ENCODE peak calls at places on chromosomes 16 and 17, in seven cellular contexts. W is EL; T is left cardiac atrium; Z is activated CD4-positive, alpha-beta T cell treated with anti-CD3 and anti-CD28 coated beads for 48 hours; Q is foreskin melanocyte; N is stimulated activated CD8-positive, alpha-beta memory T cell treated with anti-CD3 and anti-CD28 coated beads, Interleukin-15, amount 100 ng/mL, for 4 hours; R is epithelial cell of proximal tubule. V is an unnamed sample.

GRCh38 chr17:6462692-6463091 is 18.4 kb downstream of the PIMREG start:
- DNase-seq in T (no peak), Z (no peak), N (no peak), W (no peak), Q (no peak), R (no peak), V (peak)

GRCh38 chr16:69564845-69565610 is 738 bp upstream of the NFAT5 start:
- DNase-seq in W (peak), Z (no peak), N (no peak), R (no peak), Q (no peak), T (no peak), V (no peak)

GRCh38 chr16:86966781-86967180 is 350.4 kb downstream of the C16orf95 start:
- DNase-seq in N (no peak), T (no peak), Z (no peak), Q (no peak), R (no peak), W (no peak), V (no peak)

GRCh38 chr16:25550647-25551046 is 141.1 kb upstream of the HS3ST4 start:
- DNase-seq in N (no peak), T (no peak), Z (no peak), R (no peak), Q (no peak), W (no peak), V (no peak)

GRCh38 chr16:66131156-66131807 is 235.2 kb upstream of the CDH5 start:
- DNase-seq in R (no peak), Z (no peak), Q (no peak), N (no peak), W (peak), T (no peak), V (no peak)

GRCh38 chr17:32875904-32876413 is 965 bp downstream of the MYO1D start:
- DNase-seq in N (no peak), T (no peak), Q (no peak), R (no peak), W (peak), Z (no peak), V (no peak)

GRCh38 chr17:42577140-42577531 is 393 bp downstream of the PSMC3IP start:
- DNase-seq in R (no peak), T (no peak), Z (peak), N (no peak), Q (no peak), W (no peak), V (no peak)

GRCh38 chr16:25257956-25258855 is 561 bp upstream of the ZKSCAN2 start:
- DNase-seq in T (peak), R (peak), Z (peak), W (peak), Q (peak), N (no peak), V (peak)

GRCh38 chr17:3911271-3912053 is 4.8 kb downstream of the P2RX1 start:
- DNase-seq in Z (peak), Q (no peak), W (no peak), R (no peak), T (peak), N (peak), V (peak)

GRCh38 chr16:3158014-3158497 is 23.2 kb downstream of the ZNF213 start:
- DNase-seq in R (no peak), N (no peak), Q (no peak), W (peak), T (no peak), Z (no peak), V (no peak)

GRCh38 chr16:4373356-4373908 is 1.8 kb downstream of the VASN start:
- DNase-seq in T (no peak), W (peak), Z (no peak), N (no peak), R (no peak), Q (no peak), V (no peak)

GRCh38 chr17:50219939-50220465 is 18.6 kb upstream of the COL1A1 start:
- DNase-seq in Z (no peak), N (no peak), R (no peak), W (peak), Q (no peak), T (no peak), V (no peak)

GRCh38 chr17:49849711-49850610 is 2.1 kb upstream of the TAC4 start:
- DNase-seq in T (no peak), Z (no peak), W (no peak), R (no peak), N (no peak), Q (no peak), V (no peak)

GRCh38 chr17:7836596-7837374 is 2.8 kb downstream of the KDM6B start:
- DNase-seq in Z (peak), T (peak), W (peak), R (no peak), N (no peak), Q (peak), V (peak)

GRCh38 chr16:82859638-82860037 is 232.9 kb downstream of the CDH13 start:
- DNase-seq in N (no peak), T (no peak), Q (no peak), W (no peak), Z (no peak), R (no peak), V (no peak)

GRCh38 chr17:45131616-45132301 is 556 bp downstream of the PLCD3 start:
- DNase-seq in R (no peak), N (peak), Q (no peak), Z (peak), W (peak), T (peak), V (peak)

GRCh38 chr16:83615131-83615530 is 192.6 kb upstream of the HSBP1 start:
- DNase-seq in W (peak), T (no peak), N (no peak), Z (no peak), Q (no peak), R (no peak), V (no peak)

GRCh38 chr17:26765860-26766709 is 527.8 kb upstream of the WSB1 start:
- DNase-seq in W (no peak), T (no peak), Q (no peak), Z (no peak), R (no peak), N (no peak), V (no peak)

GRCh38 chr16:85302018-85302847 is 190.0 kb upstream of the CIBAR2 start:
- DNase-seq in Z (no peak), N (no peak), T (no peak), Q (no peak), R (no peak), W (peak), V (no peak)

GRCh38 chr17:74730491-74731346 is 6.3 kb upstream of the RAB37 start:
- DNase-seq in Q (no peak), W (no peak), T (no peak), R (no peak), Z (no peak), N (peak), V (no peak)

GRCh38 chr16:680967-681745 is 946 bp downstream of the STUB1 start:
- DNase-seq in N (no peak), T (no peak), W (peak), R (no peak), Z (peak), Q (no peak), V (peak)

GRCh38 chr16:383326-384020 is 1.7 kb upstream of the PGAP6 start:
- DNase-seq in Z (peak), R (no peak), Q (no peak), W (no peak), T (no peak), N (peak), V (peak)

GRCh38 chr16:75733305-75734141 is 7.2 kb upstream of the CPHXL start:
- DNase-seq in Z (no peak), R (no peak), T (peak), Q (no peak), W (peak), N (no peak), V (no peak)

GRCh38 chr17:49968380-49969133 is 433 bp upstream of the DLX4 start:
- DNase-seq in Q (peak), T (peak), Z (peak), N (peak), R (no peak), W (peak), V (peak)

GRCh38 chr16:3481696-3482658 is 13.3 kb downstream of the C16orf90 start:
- DNase-seq in N (no peak), R (no peak), W (no peak), Q (no peak), T (no peak), Z (no peak), V (no peak)

GRCh38 chr16:87395181-87395842 is 3.2 kb downstream of the MAP1LC3B start:
- DNase-seq in N (no peak), T (no peak), R (no peak), W (no peak), Z (no peak), Q (no peak), V (no peak)

V was measured in left ventricle myocardium superior.